ENCODE peak calls at places on chromosomes 12 and 14, in ten cellular contexts. Y, G, U, B, N, T, A, Q, X and P are unnamed samples.

GRCh38 chr14:99909500-99910064 is 116.4 kb downstream of the EML1 start:
- DNase-seq in G (no peak), Y (no peak), T (no peak), N (no peak), Q (no peak), U (no peak), X (no peak), B (no peak), A (no peak), P (no peak)

GRCh38 chr12:110591508-110592051 is 8.5 kb upstream of the PPTC7 start:
- DNase-seq in Y (no peak), B (no peak), N (no peak), X (no peak), Q (no peak), A (no peak), U (no peak), T (no peak), G (no peak), P (no peak)

GRCh38 chr12:52870361-52871290 is 21.8 kb upstream of the KRT78 start:
- DNase-seq in Y (peak), X (peak), Q (peak), T (peak), A (no peak), B (peak), U (peak), G (no peak), N (peak), P (peak)

GRCh38 chr12:98402081-98402480 is 113.3 kb upstream of the TMPO start:
- DNase-seq in A (peak), G (no peak), N (no peak), Q (no peak), Y (no peak), T (no peak), B (no peak), U (no peak), X (no peak), P (no peak)

GRCh38 chr14:24695265-24696241 is 61.6 kb upstream of the GZMB start:
- DNase-seq in T (no peak), Q (peak), U (no peak), G (peak), X (no peak), Y (no peak), B (no peak), A (no peak), N (no peak), P (no peak)

GRCh38 chr12:92396647-92397258 is 251.1 kb upstream of the BTG1 start:
- DNase-seq in T (no peak), U (no peak), Q (no peak), G (no peak), X (no peak), N (peak), A (peak), B (no peak), Y (no peak), P (no peak)

GRCh38 chr14:88933203-88933602 is 108.8 kb downstream of the TTC8 start:
- DNase-seq in Y (no peak), B (no peak), T (no peak), N (no peak), G (no peak), A (no peak), U (no peak), Q (no peak), X (no peak), P (no peak)

GRCh38 chr14:100361626-100362025 is 38.5 kb downstream of the SLC25A47 start:
- DNase-seq in U (no peak), N (no peak), B (no peak), X (no peak), G (no peak), T (no peak), Y (no peak), A (no peak), Q (no peak), P (no peak)

GRCh38 chr14:22656226-22656625 is 12.1 kb upstream of the OR6J1 start:
- DNase-seq in N (no peak), U (no peak), X (no peak), A (peak), Q (no peak), B (no peak), G (no peak), T (no peak), Y (no peak), P (no peak)

GRCh38 chr12:106681210-106681609 is 93.3 kb upstream of the RIC8B start:
- DNase-seq in A (no peak), U (no peak), N (no peak), T (no peak), Q (no peak), X (no peak), G (no peak), B (no peak), Y (no peak), P (no peak)

GRCh38 chr12:114254998-114255397 is 150.9 kb downstream of the TBX5 start:
- DNase-seq in B (no peak), Y (no peak), Q (no peak), N (no peak), U (no peak), T (no peak), G (no peak), A (no peak), X (no peak), P (no peak)

GRCh38 chr14:71165121-71165574 is 257.9 kb downstream of the PCNX1 start:
- DNase-seq in Q (no peak), X (no peak), T (no peak), B (peak), G (no peak), Y (no peak), A (no peak), N (peak), U (no peak), P (peak)

GRCh38 chr12:118373628-118374027 is 921 bp upstream of the TAOK3 start:
- DNase-seq in A (no peak), G (no peak), X (no peak), U (no peak), B (no peak), T (no peak), Y (no peak), Q (no peak), N (no peak), P (no peak)

GRCh38 chr12:46071335-46071734 is 81.0 kb upstream of the SCAF11 start:
- DNase-seq in N (no peak), U (no peak), B (peak), G (no peak), A (no peak), Y (no peak), X (no peak), T (no peak), Q (peak), P (no peak)